ENCODE peak calls at places on chromosomes 4 and X, in seven cellular contexts. H is K562, B is HepG2, X is H1, Q is GM12891, D is SK-N-SH, Y is GM12878. G is an unnamed sample.

GRCh38 chrX:43664258-43664657 is 8.2 kb downstream of the MAOA start:
- DNase-seq in Q (no peak), B (no peak), X (no peak), D (no peak), Y (no peak), H (no peak), G (no peak)

GRCh38 chr4:174437324-174437723 is 85.0 kb downstream of the HPGD start:
- DNase-seq in B (no peak), X (no peak), H (no peak), D (no peak), Y (no peak), Q (no peak), G (no peak)

GRCh38 chr4:76459291-76459723 is 24.3 kb downstream of the SHROOM3 start:
- DNase-seq in X (peak), H (peak), D (no peak), Y (no peak), Q (no peak), B (no peak), G (no peak)

GRCh38 chr4:95638920-95639501 is 90.2 kb upstream of the UNC5C start:
- DNase-seq in Q (no peak), B (no peak), X (no peak), Y (no peak), H (no peak), D (no peak), G (no peak)

GRCh38 chrX:134443020-134443419 is 16.9 kb upstream of the HPRT1 start:
- DNase-seq in H (no peak), Q (no peak), B (no peak), Y (no peak), X (no peak), D (no peak), G (no peak)

GRCh38 chrX:136202889-136203288 is 48.3 kb downstream of the MAP7D3 start:
- DNase-seq in Y (no peak), D (no peak), X (no peak), B (no peak), Q (no peak), H (no peak), G (no peak)

GRCh38 chrX:136694491-136695087 is 46.6 kb downstream of the CD40LG start:
- DNase-seq in D (peak), Y (no peak), X (no peak), Q (no peak), H (peak), B (peak), G (no peak)

GRCh38 chr4:102493794-102494193 is 7.4 kb upstream of the NFKB1 start:
- DNase-seq in Y (no peak), D (no peak), Q (no peak), X (no peak), B (no peak), H (no peak), G (no peak)

GRCh38 chrX:54043084-54043483 is 1.2 kb downstream of the PHF8 start:
- DNase-seq in B (no peak), X (no peak), D (no peak), Q (no peak), H (no peak), Y (no peak), G (no peak)

GRCh38 chr4:92344216-92344615 is 40.5 kb downstream of the GRID2 start:
- DNase-seq in B (no peak), H (no peak), X (no peak), D (no peak), Y (no peak), Q (no peak), G (no peak)

GRCh38 chrX:108199691-108200090 is 108.1 kb downstream of the ATG4A start:
- DNase-seq in D (peak), H (peak), Q (no peak), X (no peak), Y (no peak), B (peak), G (no peak)

DNA sequence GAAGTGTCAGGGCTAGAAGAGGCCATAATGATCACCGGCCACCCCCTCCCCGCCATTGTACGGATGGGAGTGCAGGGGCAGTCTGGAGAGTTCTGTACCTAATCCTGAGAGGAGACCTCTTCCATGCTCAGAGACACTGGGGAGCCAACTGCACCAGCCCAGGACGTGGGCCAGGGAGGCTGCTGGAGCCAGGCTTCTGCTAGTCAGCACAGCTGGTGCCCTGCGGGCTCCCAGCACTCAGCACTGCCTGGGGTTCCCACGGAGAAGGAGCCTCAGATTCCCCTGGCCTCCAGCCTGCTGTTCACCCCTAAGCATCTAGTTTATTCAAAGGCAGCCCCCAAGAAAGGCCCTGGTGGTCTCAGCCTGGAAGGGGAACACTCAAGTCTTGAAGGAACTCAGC is 28.8 kb downstream of the ABLIM2 start:
- DNase-seq in X (no peak), H (no peak), B (no peak), D (no peak), Y (no peak), Q (no peak), G (no peak)
- TF ChIP-seq TAF1 in X (no peak), H (no peak), B (no peak), D (no peak), Y (no peak), Q (no peak), G (no peak)

GRCh38 chr4:90357117-90357710 is 230.0 kb downstream of the CCSER1 start:
- DNase-seq in Q (no peak), D (peak), B (peak), X (no peak), H (no peak), Y (no peak), G (no peak)
- TF ChIP-seq TAF1 in Q (no peak), D (no peak), B (no peak), X (no peak), H (no peak), Y (no peak), G (no peak)

DNA sequence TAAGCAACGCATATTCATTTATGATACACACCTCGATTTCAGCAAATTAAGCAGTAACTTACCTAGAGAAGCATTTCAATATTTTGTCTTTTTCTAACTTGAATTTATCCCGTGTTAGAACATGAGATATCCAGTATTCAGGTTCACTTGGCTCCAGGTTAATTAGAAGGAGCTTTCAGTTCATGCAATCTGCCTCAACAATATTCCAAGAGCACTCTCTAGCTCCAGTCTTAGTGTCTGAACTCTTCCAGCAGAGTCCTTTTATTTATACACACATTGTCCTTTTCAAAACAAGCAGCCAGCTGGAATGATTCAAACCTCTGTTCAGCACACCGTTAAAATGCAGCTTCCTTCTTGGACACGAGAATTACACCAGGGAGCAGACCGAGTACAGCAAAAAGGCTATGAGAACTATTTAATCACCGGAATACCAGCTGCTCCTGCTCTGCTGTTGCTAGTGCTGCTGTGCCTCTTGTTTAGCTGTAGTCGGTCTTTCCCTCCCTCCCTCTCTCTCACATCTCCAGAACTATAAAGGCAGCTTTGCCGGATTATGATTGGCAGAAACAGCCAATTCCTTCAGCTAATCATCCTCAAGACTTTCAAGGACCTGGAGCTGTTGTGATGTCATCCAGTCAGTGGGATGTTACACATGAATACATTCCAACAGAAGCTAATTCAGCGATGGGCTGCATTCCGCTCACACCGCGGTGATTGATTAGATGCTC is at the start of gene NDST4:
- DNase-seq in B (no peak), D (no peak), Y (no peak), X (no peak), H (no peak), Q (no peak), G (no peak)
- TF ChIP-seq TAF1 in B (no peak), D (no peak), Y (no peak), X (no peak), H (no peak), Q (no peak), G (no peak)

GRCh38 chr4:26772096-26772495 is 88.5 kb upstream of the STIM2 start:
- DNase-seq in B (no peak), D (no peak), Y (no peak), H (no peak), Q (no peak), X (no peak), G (no peak)
- TF ChIP-seq TAF1 in B (no peak), D (no peak), Y (no peak), H (no peak), Q (no peak), X (no peak), G (no peak)

DNA sequence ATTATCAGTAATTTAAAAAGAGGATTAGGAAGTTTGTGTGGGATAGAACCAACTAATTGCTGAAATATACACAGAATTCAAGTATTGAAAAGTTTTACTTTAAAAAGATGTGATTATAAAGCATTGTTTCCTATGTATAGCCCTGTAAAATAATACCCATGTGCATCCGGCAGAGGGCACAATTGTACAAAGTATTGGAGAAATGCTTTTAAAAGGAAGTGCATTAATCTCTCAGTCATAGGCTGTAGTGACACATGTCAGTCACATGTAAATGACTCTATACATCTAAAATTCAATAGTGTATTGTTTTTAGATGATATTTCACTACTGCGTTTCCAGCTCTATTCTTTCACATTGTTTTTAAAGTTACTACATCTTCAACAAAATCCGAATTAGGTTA is 9.7 kb upstream of the GEMIN8 start:
- DNase-seq in B (peak), X (no peak), Q (no peak), D (peak), Y (no peak), H (peak), G (no peak)
- TF ChIP-seq TAF1 in B (no peak), X (no peak), Q (no peak), D (no peak), Y (no peak), H (no peak), G (no peak)

GRCh38 chr4:122827899-122828601 is 1.4 kb downstream of the FGF2 start:
- DNase-seq in X (peak), Q (peak), Y (peak), D (peak), H (peak), B (peak), G (peak)
- TF ChIP-seq TAF1 in X (peak), Q (no peak), Y (no peak), D (peak), H (no peak), B (no peak), G (peak)

GRCh38 chr4:56128231-56128630 is 179.5 kb downstream of the CEP135 start:
- DNase-seq in H (no peak), Q (no peak), Y (no peak), X (no peak), B (no peak), D (no peak), G (no peak)
- TF ChIP-seq TAF1 in H (no peak), Q (no peak), Y (no peak), X (no peak), B (no peak), D (no peak), G (no peak)

DNA sequence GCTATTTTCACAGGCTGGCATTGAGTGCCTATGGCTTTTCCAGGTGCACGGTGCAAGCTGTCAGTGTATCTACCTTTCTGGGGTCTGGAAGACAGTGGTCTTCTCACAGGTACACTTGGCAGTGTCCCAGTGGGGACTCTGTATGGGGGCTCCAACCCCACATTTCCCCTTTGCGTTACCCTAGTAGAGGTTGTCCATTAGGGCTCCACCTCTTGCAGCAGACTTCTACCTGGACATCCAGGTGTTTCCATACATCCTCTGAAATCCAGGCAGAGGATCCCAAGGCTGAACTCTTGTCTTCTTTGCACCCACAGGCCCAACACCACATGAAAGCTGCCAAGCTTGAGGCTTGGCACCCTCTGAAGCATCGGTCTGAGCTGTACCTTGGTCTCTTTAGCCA is 735.7 kb upstream of the INTU start:
- DNase-seq in D (no peak), X (no peak), B (no peak), H (no peak), Y (no peak), Q (no peak), G (no peak)
- TF ChIP-seq TAF1 in D (no peak), X (no peak), B (no peak), H (no peak), Y (no peak), Q (no peak), G (no peak)

GRCh38 chrX:1442724-1443367 is 9.9 kb downstream of the ASMTL start:
- DNase-seq in X (no peak), Y (no peak), B (no peak), Q (no peak), H (no peak), D (no peak), G (no peak)
- TF ChIP-seq TAF1 in X (no peak), Y (no peak), B (no peak), Q (no peak), H (no peak), D (no peak), G (no peak)

GRCh38 chr4:3700736-3701135 is 65.4 kb upstream of the ADRA2C start:
- DNase-seq in X (no peak), Y (no peak), D (no peak), Q (no peak), H (no peak), B (no peak), G (no peak)
- TF ChIP-seq TAF1 in X (no peak), Y (no peak), D (no peak), Q (no peak), H (no peak), B (no peak), G (no peak)